ENCODE peak calls at places on chromosomes 3 and 15, in four cellular contexts. Z is fibroblast of lung; G is A549; X is CD4-positive, CD25-positive, alpha-beta regulatory T cell. F is an unnamed sample.

GRCh38 chr15:64854041-64854440 is 12.3 kb downstream of the PLEKHO2 start:
- DNase-seq in Z (peak; percentile 50), G (no peak), X (no peak), F (no peak)

GRCh38 chr15:81294501-81294850 is 29.5 kb downstream of the STARD5 start:
- DNase-seq in Z (no peak), G (no peak), X (no peak), F (peak; percentile 28)

GRCh38 chr15:101031203-101031602 is 112.0 kb downstream of the LRRK1 start:
- DNase-seq in Z (peak; percentile 61), G (no peak), X (no peak), F (no peak)

GRCh38 chr3:182484682-182485081 is 308.6 kb upstream of the ATP11B start:
- DNase-seq in Z (no peak), G (no peak), X (no peak), F (peak; percentile 18)

GRCh38 chr3:107521466-107522059 is 1.2 kb upstream of the BBX start:
- DNase-seq in Z (no peak), G (no peak), X (no peak), F (no peak)

GRCh38 chr3:171339606-171340005 is 120.6 kb downstream of the TNIK start:
- DNase-seq in Z (no peak), G (no peak), X (no peak), F (no peak)

GRCh38 chr15:70291295-70291694 is 193.6 kb upstream of the TLE3 start:
- DNase-seq in Z (no peak), G (no peak), X (no peak), F (no peak)

GRCh38 chr3:73451276-73451973 is 173.3 kb downstream of the PDZRN3 start:
- DNase-seq in Z (peak; percentile 47), G (no peak), X (no peak), F (no peak)

GRCh38 chr3:174949523-174949922 is 90.4 kb downstream of the NAALADL2 start:
- DNase-seq in Z (peak; percentile 99), G (peak; percentile 43), X (no peak), F (no peak)

GRCh38 chr15:80866936-80867335 is 87.8 kb downstream of the CEMIP start:
- DNase-seq in Z (no peak), G (no peak), X (no peak), F (no peak)

GRCh38 chr3:193962986-193963683 is 172.8 kb upstream of the HES1 start:
- DNase-seq in Z (no peak), G (no peak), X (peak; percentile 59), F (no peak)

GRCh38 chr15:62600376-62600775 is 435.3 kb upstream of the C2CD4B start:
- DNase-seq in Z (peak; percentile 22), G (no peak), X (no peak), F (no peak)

GRCh38 chr15:35705885-35706590 is 160.1 kb upstream of the DPH6 start:
- DNase-seq in Z (peak; percentile 30), G (no peak), X (no peak), F (peak; percentile 85)

GRCh38 chr3:187041362-187042061 is 97.8 kb downstream of the RPL39L start:
- DNase-seq in Z (no peak), G (no peak), X (peak; percentile 90), F (no peak)

GRCh38 chr15:63945838-63946298 is 100.4 kb downstream of the DAPK2 start:
- DNase-seq in Z (no peak), G (no peak), X (no peak), F (no peak)

GRCh38 chr15:80436511-80437307 is 32.5 kb downstream of the ARNT2 start:
- DNase-seq in Z (peak; percentile 12), G (peak; percentile 77), X (no peak), F (no peak)

GRCh38 chr15:53437985-53438841 is 321.2 kb downstream of the WDR72 start:
- DNase-seq in Z (no peak), G (no peak), X (no peak), F (no peak)

GRCh38 chr15:99343836-99344551 is 92.7 kb downstream of the LRRC28 start:
- DNase-seq in Z (no peak), G (peak; percentile 35), X (peak; percentile 57), F (peak; percentile 14)

GRCh38 chr3:66991478-66991877 is 6.6 kb upstream of the KBTBD8 start:
- DNase-seq in Z (peak; percentile 93), G (peak; percentile 17), X (no peak), F (no peak)

GRCh38 chr3:32994045-32994444 is 42.6 kb downstream of the CCR4 start:
- DNase-seq in Z (no peak), G (no peak), X (no peak), F (no peak)

GRCh38 chr3:51860703-51861665 is at the start of gene IQCF2:
- DNase-seq in Z (no peak), G (no peak), X (no peak), F (no peak)

GRCh38 chr3:18153571-18154173 is 271.5 kb downstream of the SATB1 start:
- DNase-seq in Z (peak; percentile 83), G (peak; percentile 86), X (no peak), F (no peak)

GRCh38 chr15:74830868-74831267 is 4.4 kb downstream of the CPLX3 start:
- DNase-seq in Z (no peak), G (no peak), X (no peak), F (no peak)

GRCh38 chr3:86814918-86815655 is 175.9 kb downstream of the VGLL3 start:
- DNase-seq in Z (peak; percentile 12), G (no peak), X (no peak), F (no peak)

GRCh38 chr15:84908564-84908963 is 24.1 kb downstream of the SLC28A1 start:
- DNase-seq in Z (no peak), G (no peak), X (no peak), F (no peak)

GRCh38 chr15:84903751-84904150 is 19.3 kb downstream of the SLC28A1 start:
- DNase-seq in Z (no peak), G (no peak), X (no peak), F (no peak)

GRCh38 chr15:84907731-84908130 is 23.3 kb downstream of the SLC28A1 start:
- DNase-seq in Z (no peak), G (no peak), X (no peak), F (no peak)

GRCh38 chr15:84904409-84904808 is 19.9 kb downstream of the SLC28A1 start:
- DNase-seq in Z (no peak), G (no peak), X (no peak), F (no peak)

GRCh38 chr15:84905016-84905916 is 20.8 kb downstream of the SLC28A1 start:
- DNase-seq in Z (no peak), G (no peak), X (no peak), F (no peak)
- H3K27ac ChIP-seq in Z (no peak overlapping the region), G (peak overlapping the region; percentile 71), X (no peak overlapping the region), F (no peak overlapping the region)

GRCh38 chr3:185824467-185825378 is at the start of gene IGF2BP2:
- DNase-seq in Z (peak; percentile 83), G (peak; percentile 70), X (peak; percentile 55), F (peak; percentile 76)
- H3K27ac ChIP-seq in Z (peak within 1 kb of the TSS; percentile 85), G (peak within 1 kb of the TSS; percentile 99), X (no peak within 1 kb of the TSS), F (peak within 1 kb of the TSS; percentile 92)

GRCh38 chr15:34216527-34217270 is 6.8 kb upstream of the KATNBL1 start:
- DNase-seq in Z (no peak), G (no peak), X (no peak), F (no peak)
- H3K27ac ChIP-seq in Z (no peak overlapping the region), G (no peak overlapping the region), X (no peak overlapping the region), F (no peak overlapping the region)

GRCh38 chr3:25454411-25454927 is 26.4 kb downstream of the RARB start:
- DNase-seq in Z (no peak), G (no peak), X (no peak), F (no peak)
- H3K27ac ChIP-seq in Z (peak overlapping the region; percentile 71), G (peak overlapping the region; percentile 65), X (no peak overlapping the region), F (no peak overlapping the region)

F was measured in SJCRH30.